ENCODE peak calls at places on chromosomes 7 and 10, in six cellular contexts. One of them, this sample, is unnamed.

GRCh38 chr7:81285142-81285871 is 366.5 kb upstream of the SEMA3C start:
- DNase-seq in iris pigment epithelial cell: peak; percentile 89
- DNase-seq in transverse colon: no peak
- DNase-seq in progenitor cell of endocrine pancreas: no peak
- DNase-seq in GM12892: no peak
- DNase-seq in fibroblast of villous mesenchyme: peak; percentile 82
- DNase-seq in this sample: no peak

GRCh38 chr7:5083291-5083690 is 37.6 kb downstream of the RBAK start:
- DNase-seq in fibroblast of villous mesenchyme: no peak
- DNase-seq in progenitor cell of endocrine pancreas: no peak
- DNase-seq in transverse colon: no peak
- DNase-seq in GM12892: no peak
- DNase-seq in iris pigment epithelial cell: no peak
- DNase-seq in this sample: no peak

GRCh38 chr7:136509466-136509865 is 359.0 kb upstream of the CHRM2 start:
- DNase-seq in progenitor cell of endocrine pancreas: no peak
- DNase-seq in fibroblast of villous mesenchyme: no peak
- DNase-seq in iris pigment epithelial cell: no peak
- DNase-seq in transverse colon: no peak
- DNase-seq in GM12892: no peak
- DNase-seq in this sample: no peak

GRCh38 chr7:100464210-100464660 is at the start of gene SPACDR:
- DNase-seq in iris pigment epithelial cell: no peak
- DNase-seq in transverse colon: no peak
- DNase-seq in progenitor cell of endocrine pancreas: no peak
- DNase-seq in fibroblast of villous mesenchyme: no peak
- DNase-seq in GM12892: no peak
- DNase-seq in this sample: no peak

GRCh38 chr10:1620803-1621202 is 116.5 kb downstream of the ADARB2 start:
- DNase-seq in GM12892: no peak
- DNase-seq in iris pigment epithelial cell: no peak
- DNase-seq in fibroblast of villous mesenchyme: no peak
- DNase-seq in progenitor cell of endocrine pancreas: no peak
- DNase-seq in transverse colon: no peak
- DNase-seq in this sample: no peak

GRCh38 chr10:106577266-106577665 is 587.2 kb downstream of the SORCS1 start:
- DNase-seq in GM12892: no peak
- DNase-seq in fibroblast of villous mesenchyme: no peak
- DNase-seq in iris pigment epithelial cell: peak; percentile 80
- DNase-seq in progenitor cell of endocrine pancreas: no peak
- DNase-seq in transverse colon: no peak
- DNase-seq in this sample: no peak

GRCh38 chr10:74223755-74224530 is 72.9 kb downstream of the ADK start:
- DNase-seq in transverse colon: no peak
- DNase-seq in iris pigment epithelial cell: peak; percentile 82
- DNase-seq in GM12892: no peak
- DNase-seq in progenitor cell of endocrine pancreas: no peak
- DNase-seq in fibroblast of villous mesenchyme: peak; percentile 56
- DNase-seq in this sample: peak; percentile 65

GRCh38 chr7:152974577-152974976 is 215.0 kb downstream of the ACTR3B start:
- DNase-seq in GM12892: no peak
- DNase-seq in fibroblast of villous mesenchyme: no peak
- DNase-seq in iris pigment epithelial cell: no peak
- DNase-seq in transverse colon: no peak
- DNase-seq in progenitor cell of endocrine pancreas: no peak
- DNase-seq in this sample: no peak

GRCh38 chr10:96663794-96664193 is 56.5 kb downstream of the PIK3AP1 start:
- DNase-seq in transverse colon: no peak
- DNase-seq in progenitor cell of endocrine pancreas: no peak
- DNase-seq in GM12892: no peak
- DNase-seq in fibroblast of villous mesenchyme: no peak
- DNase-seq in iris pigment epithelial cell: no peak
- DNase-seq in this sample: no peak

GRCh38 chr10:49542353-49542752 is 3.4 kb upstream of the ERCC6 start:
- DNase-seq in fibroblast of villous mesenchyme: no peak
- DNase-seq in iris pigment epithelial cell: no peak
- DNase-seq in GM12892: no peak
- DNase-seq in progenitor cell of endocrine pancreas: no peak
- DNase-seq in transverse colon: no peak
- DNase-seq in this sample: no peak

GRCh38 chr7:135712182-135712782 is 15.7 kb downstream of the SLC13A4 start:
- DNase-seq in fibroblast of villous mesenchyme: no peak
- DNase-seq in progenitor cell of endocrine pancreas: no peak
- DNase-seq in iris pigment epithelial cell: no peak
- DNase-seq in transverse colon: no peak
- DNase-seq in GM12892: no peak
- DNase-seq in this sample: no peak

GRCh38 chr10:112801004-112801403 is 149.0 kb upstream of the TCF7L2 start:
- DNase-seq in iris pigment epithelial cell: no peak
- DNase-seq in GM12892: no peak
- DNase-seq in fibroblast of villous mesenchyme: no peak
- DNase-seq in progenitor cell of endocrine pancreas: no peak
- DNase-seq in transverse colon: no peak
- DNase-seq in this sample: no peak

GRCh38 chr7:128863433-128863989 is 855 bp downstream of the ATP6V1F start:
- DNase-seq in progenitor cell of endocrine pancreas: peak; percentile 45
- DNase-seq in iris pigment epithelial cell: peak; percentile 70
- DNase-seq in transverse colon: peak; percentile 45
- DNase-seq in fibroblast of villous mesenchyme: peak; percentile 66
- DNase-seq in GM12892: no peak
- DNase-seq in this sample: peak; percentile 28

GRCh38 chr7:20296444-20296843 is 34.3 kb upstream of the ITGB8 start:
- DNase-seq in fibroblast of villous mesenchyme: no peak
- DNase-seq in transverse colon: no peak
- DNase-seq in iris pigment epithelial cell: no peak
- DNase-seq in GM12892: no peak
- DNase-seq in progenitor cell of endocrine pancreas: no peak
- DNase-seq in this sample: no peak

GRCh38 chr7:732094-732541 is 5.0 kb upstream of the PRKAR1B start:
- DNase-seq in iris pigment epithelial cell: no peak
- DNase-seq in fibroblast of villous mesenchyme: peak; percentile 47
- DNase-seq in transverse colon: peak; percentile 83
- DNase-seq in GM12892: no peak
- DNase-seq in progenitor cell of endocrine pancreas: no peak
- DNase-seq in this sample: no peak

GRCh38 chr7:80583901-80584300 is 54.5 kb upstream of the CD36 start:
- DNase-seq in transverse colon: no peak
- DNase-seq in fibroblast of villous mesenchyme: peak; percentile 17
- DNase-seq in GM12892: no peak
- DNase-seq in iris pigment epithelial cell: peak; percentile 21
- DNase-seq in progenitor cell of endocrine pancreas: no peak
- DNase-seq in this sample: no peak

GRCh38 chr10:99579971-99580370 is 40.3 kb downstream of the SLC25A28 start:
- DNase-seq in progenitor cell of endocrine pancreas: no peak
- DNase-seq in fibroblast of villous mesenchyme: no peak
- DNase-seq in GM12892: no peak
- DNase-seq in transverse colon: no peak
- DNase-seq in iris pigment epithelial cell: no peak
- DNase-seq in this sample: no peak

GRCh38 chr7:157990226-157990877 is 597.3 kb downstream of the PTPRN2 start:
- DNase-seq in GM12892: no peak
- DNase-seq in progenitor cell of endocrine pancreas: no peak
- DNase-seq in iris pigment epithelial cell: no peak
- DNase-seq in transverse colon: no peak
- DNase-seq in fibroblast of villous mesenchyme: no peak
- DNase-seq in this sample: no peak

GRCh38 chr7:69429817-69430501 is 168.3 kb upstream of the AUTS2 start:
- DNase-seq in fibroblast of villous mesenchyme: no peak
- DNase-seq in GM12892: no peak
- DNase-seq in iris pigment epithelial cell: no peak
- DNase-seq in transverse colon: peak; percentile 8
- DNase-seq in progenitor cell of endocrine pancreas: no peak
- DNase-seq in this sample: no peak

GRCh38 chr10:27240891-27241639 is 468 bp upstream of the ACBD5 start:
- DNase-seq in progenitor cell of endocrine pancreas: no peak
- DNase-seq in transverse colon: peak; percentile 17
- DNase-seq in iris pigment epithelial cell: peak; percentile 25
- DNase-seq in fibroblast of villous mesenchyme: peak; percentile 26
- DNase-seq in GM12892: no peak
- DNase-seq in this sample: no peak

GRCh38 chr10:103592186-103593021 is 98.9 kb downstream of the NEURL1 start:
- DNase-seq in transverse colon: peak; percentile 27
- DNase-seq in iris pigment epithelial cell: peak; percentile 40
- DNase-seq in GM12892: peak; percentile 85
- DNase-seq in fibroblast of villous mesenchyme: peak; percentile 33
- DNase-seq in progenitor cell of endocrine pancreas: peak; percentile 38
- DNase-seq in this sample: no peak

GRCh38 chr10:17290226-17290625 is 62.2 kb downstream of the VIM start:
- DNase-seq in fibroblast of villous mesenchyme: peak; percentile 8
- DNase-seq in iris pigment epithelial cell: peak; percentile 23
- DNase-seq in GM12892: no peak
- DNase-seq in transverse colon: no peak
- DNase-seq in progenitor cell of endocrine pancreas: no peak
- DNase-seq in this sample: no peak

GRCh38 chr10:6385683-6386082 is 183.0 kb downstream of the PFKFB3 start:
- DNase-seq in GM12892: no peak
- DNase-seq in iris pigment epithelial cell: peak; percentile 55
- DNase-seq in transverse colon: no peak
- DNase-seq in progenitor cell of endocrine pancreas: no peak
- DNase-seq in fibroblast of villous mesenchyme: peak; percentile 60
- DNase-seq in this sample: no peak

GRCh38 chr7:92586403-92586802 is 3.8 kb downstream of the FAM133B start:
- DNase-seq in GM12892: no peak
- DNase-seq in transverse colon: no peak
- DNase-seq in iris pigment epithelial cell: peak; percentile 70
- DNase-seq in fibroblast of villous mesenchyme: peak; percentile 69
- DNase-seq in progenitor cell of endocrine pancreas: no peak
- DNase-seq in this sample: no peak

GRCh38 chr10:44424298-44424697 is 39.4 kb upstream of the CXCL12 start:
- DNase-seq in GM12892: no peak
- DNase-seq in iris pigment epithelial cell: no peak
- DNase-seq in progenitor cell of endocrine pancreas: no peak
- DNase-seq in transverse colon: no peak
- DNase-seq in fibroblast of villous mesenchyme: no peak
- DNase-seq in this sample: no peak

GRCh38 chr10:11145498-11145855 is 127.8 kb downstream of the CELF2 start:
- DNase-seq in progenitor cell of endocrine pancreas: no peak
- DNase-seq in iris pigment epithelial cell: no peak
- DNase-seq in GM12892: no peak
- DNase-seq in transverse colon: peak; percentile 63
- DNase-seq in fibroblast of villous mesenchyme: no peak
- DNase-seq in this sample: no peak

GRCh38 chr10:5576780-5577472 is 52.2 kb downstream of the CALML3 start:
- DNase-seq in iris pigment epithelial cell: no peak
- DNase-seq in GM12892: no peak
- DNase-seq in progenitor cell of endocrine pancreas: no peak
- DNase-seq in transverse colon: no peak
- DNase-seq in fibroblast of villous mesenchyme: no peak
- DNase-seq in this sample: no peak

GRCh38 chr7:7416031-7416968 is 119.4 kb downstream of the COL28A1 start:
- DNase-seq in transverse colon: peak; percentile 65
- DNase-seq in iris pigment epithelial cell: peak; percentile 35
- DNase-seq in fibroblast of villous mesenchyme: peak; percentile 92
- DNase-seq in progenitor cell of endocrine pancreas: no peak
- DNase-seq in GM12892: no peak
- DNase-seq in this sample: no peak

GRCh38 chr7:28487487-28487886 is 75.2 kb downstream of the CREB5 start:
- DNase-seq in GM12892: no peak
- DNase-seq in iris pigment epithelial cell: no peak
- DNase-seq in fibroblast of villous mesenchyme: no peak
- DNase-seq in transverse colon: no peak
- DNase-seq in progenitor cell of endocrine pancreas: no peak
- DNase-seq in this sample: no peak

GRCh38 chr7:131540491-131541162 is 15.8 kb downstream of the PODXL start:
- DNase-seq in GM12892: no peak
- DNase-seq in progenitor cell of endocrine pancreas: no peak
- DNase-seq in fibroblast of villous mesenchyme: peak; percentile 89
- DNase-seq in iris pigment epithelial cell: no peak
- DNase-seq in transverse colon: no peak
- DNase-seq in this sample: no peak

GRCh38 chr7:111159426-111159825 is 68.5 kb downstream of the LRRN3 start:
- DNase-seq in progenitor cell of endocrine pancreas: no peak
- DNase-seq in fibroblast of villous mesenchyme: peak; percentile 54
- DNase-seq in iris pigment epithelial cell: peak; percentile 76
- DNase-seq in transverse colon: no peak
- DNase-seq in GM12892: no peak
- DNase-seq in this sample: no peak

GRCh38 chr10:80283536-80284199 is 5.8 kb downstream of the MAT1A start:
- DNase-seq in fibroblast of villous mesenchyme: no peak
- DNase-seq in iris pigment epithelial cell: no peak
- DNase-seq in GM12892: no peak
- DNase-seq in transverse colon: no peak
- DNase-seq in progenitor cell of endocrine pancreas: no peak
- DNase-seq in this sample: no peak

GRCh38 chr10:94490789-94491039 is 54.9 kb upstream of the HELLS start:
- DNase-seq in GM12892: no peak
- DNase-seq in progenitor cell of endocrine pancreas: no peak
- DNase-seq in iris pigment epithelial cell: no peak
- DNase-seq in transverse colon: no peak
- DNase-seq in fibroblast of villous mesenchyme: no peak
- DNase-seq in this sample: no peak

GRCh38 chr7:32117837-32118236 is 47.6 kb upstream of the PDE1C start:
- DNase-seq in progenitor cell of endocrine pancreas: no peak
- DNase-seq in transverse colon: no peak
- DNase-seq in iris pigment epithelial cell: no peak
- DNase-seq in GM12892: no peak
- DNase-seq in fibroblast of villous mesenchyme: no peak
- DNase-seq in this sample: no peak

GRCh38 chr10:86711957-86712708 is 43.8 kb downstream of the LDB3 start:
- DNase-seq in transverse colon: no peak
- DNase-seq in iris pigment epithelial cell: no peak
- DNase-seq in GM12892: peak; percentile 67
- DNase-seq in fibroblast of villous mesenchyme: peak; percentile 47
- DNase-seq in progenitor cell of endocrine pancreas: no peak
- DNase-seq in this sample: no peak

GRCh38 chr10:43671659-43672555 is 23.2 kb upstream of the ZNF32 start:
- DNase-seq in progenitor cell of endocrine pancreas: peak; percentile 50
- DNase-seq in fibroblast of villous mesenchyme: peak; percentile 67
- DNase-seq in iris pigment epithelial cell: peak; percentile 55
- DNase-seq in GM12892: peak; percentile 44
- DNase-seq in transverse colon: peak; percentile 30
- DNase-seq in this sample: peak; percentile 45

GRCh38 chr10:103111031-103111917 is 81.8 kb downstream of the NT5C2 start:
- DNase-seq in transverse colon: no peak
- DNase-seq in GM12892: no peak
- DNase-seq in progenitor cell of endocrine pancreas: no peak
- DNase-seq in iris pigment epithelial cell: peak; percentile 65
- DNase-seq in fibroblast of villous mesenchyme: peak; percentile 70
- DNase-seq in this sample: no peak

GRCh38 chr7:143882020-143882610 is 19.9 kb downstream of the TCAF1 start:
- DNase-seq in iris pigment epithelial cell: peak; percentile 66
- DNase-seq in GM12892: no peak
- DNase-seq in fibroblast of villous mesenchyme: peak; percentile 78
- DNase-seq in progenitor cell of endocrine pancreas: peak; percentile 28
- DNase-seq in transverse colon: peak; percentile 45
- DNase-seq in this sample: no peak

GRCh38 chr10:5198386-5198785 is 1.7 kb downstream of the AKR1C4 start:
- DNase-seq in GM12892: no peak
- DNase-seq in fibroblast of villous mesenchyme: no peak
- DNase-seq in iris pigment epithelial cell: no peak
- DNase-seq in transverse colon: no peak
- DNase-seq in progenitor cell of endocrine pancreas: no peak
- DNase-seq in this sample: peak; percentile 13

GRCh38 chr7:79692015-79692414 is 238.5 kb upstream of the MAGI2 start:
- DNase-seq in fibroblast of villous mesenchyme: peak; percentile 52
- DNase-seq in transverse colon: no peak
- DNase-seq in progenitor cell of endocrine pancreas: no peak
- DNase-seq in iris pigment epithelial cell: peak; percentile 96
- DNase-seq in GM12892: no peak
- DNase-seq in this sample: peak; percentile 19

This sample was measured in HS-5.